ENCODE peak calls at places on chromosomes 7 and 10, in four cellular contexts. S is fibroblast of pulmonary artery, L is H9, N is astrocyte. J is an unnamed sample.

GRCh38 chr10:30219977-30220751 is 128.9 kb downstream of the MTPAP start:
- DNase-seq in S (peak), L (no peak), N (peak), J (no peak)

GRCh38 chr7:116172353-116172752 is 38.0 kb upstream of the TES start:
- DNase-seq in S (no peak), L (no peak), N (no peak), J (no peak)

GRCh38 chr7:84848219-84848973 is 338.5 kb downstream of the SEMA3D start:
- DNase-seq in S (peak), L (no peak), N (no peak), J (no peak)

GRCh38 chr10:58892039-58892665 is 284.3 kb upstream of the PHYHIPL start:
- DNase-seq in S (peak), L (no peak), N (peak), J (no peak)

GRCh38 chr7:151011097-151011409 is 13.2 kb downstream of the ATG9B start:
- DNase-seq in S (no peak), L (no peak), N (no peak), J (no peak)

GRCh38 chr7:64849250-64849923 is 53.7 kb upstream of the ZNF273 start:
- DNase-seq in S (no peak), L (no peak), N (peak), J (no peak)

GRCh38 chr7:93015193-93016084 is 102.3 kb downstream of the SAMD9 start:
- DNase-seq in S (peak), L (no peak), N (peak), J (no peak)

GRCh38 chr7:24713039-24713793 is 44.0 kb downstream of the GSDME start:
- DNase-seq in S (no peak), L (no peak), N (no peak), J (no peak)

GRCh38 chr7:23938937-23939552 is 229.0 kb downstream of the STK31 start:
- DNase-seq in S (peak), L (peak), N (peak), J (no peak)

GRCh38 chr10:114743552-114744231 is 77.9 kb upstream of the FHIP2A start:
- DNase-seq in S (no peak), L (no peak), N (no peak), J (no peak)

GRCh38 chr7:29123611-29124190 is 22.6 kb downstream of the CPVL start:
- DNase-seq in S (no peak), L (no peak), N (no peak), J (no peak)

GRCh38 chr7:107344799-107345198 is 125.1 kb upstream of the GPR22 start:
- DNase-seq in S (no peak), L (no peak), N (no peak), J (no peak)

GRCh38 chr10:118792501-118792900 is 37.7 kb upstream of the CACUL1 start:
- DNase-seq in S (peak), L (no peak), N (peak), J (peak)

GRCh38 chr10:120729508-120729907 is 121.7 kb upstream of the WDR11 start:
- DNase-seq in S (no peak), L (no peak), N (no peak), J (no peak)

GRCh38 chr10:16904619-16905018 is 87.4 kb upstream of the RSU1 start:
- DNase-seq in S (peak), L (no peak), N (peak), J (no peak)

GRCh38 chr7:126690848-126691751 is 561.6 kb downstream of the GRM8 start:
- DNase-seq in S (no peak), L (peak), N (no peak), J (peak)

GRCh38 chr7:100509213-100509612 is 25.5 kb downstream of the NYAP1 start:
- DNase-seq in S (peak), L (no peak), N (peak), J (no peak)

GRCh38 chr10:116521424-116522305 is 24.1 kb upstream of the PNLIP start:
- DNase-seq in S (peak), L (no peak), N (peak), J (no peak)

GRCh38 chr7:117014099-117014656 is 60.9 kb downstream of the ST7 start:
- DNase-seq in S (no peak), L (no peak), N (no peak), J (no peak)

GRCh38 chr10:103748020-103748419 is 107.4 kb downstream of the SH3PXD2A start:
- DNase-seq in S (no peak), L (no peak), N (no peak), J (peak)

GRCh38 chr10:80356563-80356999 is at the start of the genes DYDC1 and DYDC2:
- DNase-seq in S (peak), L (peak), N (peak), J (peak)

GRCh38 chr7:43431020-43431595 is 151.8 kb upstream of the STK17A start:
- DNase-seq in S (peak), L (no peak), N (peak), J (no peak)

GRCh38 chr10:17120711-17121110 is 8.9 kb downstream of the CUBN start:
- DNase-seq in S (no peak), L (no peak), N (no peak), J (no peak)

GRCh38 chr7:30422922-30423321 is 55.7 kb downstream of the NOD1 start:
- DNase-seq in S (peak), L (no peak), N (peak), J (no peak)

GRCh38 chr10:49374740-49375139 is 21.1 kb downstream of the DRGX start:
- DNase-seq in S (no peak), L (no peak), N (no peak), J (no peak)

GRCh38 chr7:44847509-44847919 is 373 bp downstream of the H2AZ2 start:
- DNase-seq in S (peak), L (no peak), N (peak), J (peak)

GRCh38 chr10:32622409-32622808 is 176.5 kb downstream of the CCDC7 start:
- DNase-seq in S (no peak), L (no peak), N (no peak), J (no peak)

GRCh38 chr10:13990918-13991317 is 339.8 kb downstream of the FRMD4A start:
- DNase-seq in S (peak), L (no peak), N (peak), J (peak)

GRCh38 chr7:45236666-45237065 is 79.1 kb downstream of the RAMP3 start:
- DNase-seq in S (peak), L (no peak), N (peak), J (no peak)

GRCh38 chr7:47354831-47355541 is 226.9 kb downstream of the TNS3 start:
- DNase-seq in S (no peak), L (no peak), N (no peak), J (peak)

GRCh38 chr7:7254908-7255307 is 72.6 kb downstream of the C1GALT1 start:
- DNase-seq in S (no peak), L (no peak), N (no peak), J (no peak)

GRCh38 chr7:12403287-12404181 is at the start of gene VWDE:
- DNase-seq in S (peak), L (peak), N (peak), J (peak)

DNA sequence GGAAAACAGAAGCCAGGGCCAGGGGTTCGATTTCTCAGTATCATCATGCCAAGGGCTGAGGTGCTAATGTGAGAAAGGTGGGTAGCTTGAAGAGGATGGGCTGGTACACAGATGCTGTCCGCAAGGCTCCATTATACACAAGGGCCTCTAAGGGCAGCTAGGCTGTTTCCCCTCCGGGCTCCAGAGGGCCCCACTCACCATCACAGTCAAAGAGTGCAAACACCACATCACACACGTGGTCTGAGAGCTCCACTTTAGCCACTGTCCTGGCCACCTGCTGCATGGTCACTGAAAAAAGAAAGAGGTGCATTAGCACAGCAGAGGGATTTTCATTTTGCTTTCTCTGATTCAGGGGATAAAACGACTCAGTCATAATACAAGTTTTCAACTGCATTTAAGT is 20.9 kb upstream of the DNAJB12 start:
- DNase-seq in S (peak), L (peak), N (no peak), J (no peak)
- TF ChIP-seq CTCF in S (peak), L (peak), N (no peak), J (no peak)

GRCh38 chr10:96830511-96831199 is 1.4 kb upstream of the LCOR start:
- DNase-seq in S (peak), L (peak), N (peak), J (peak)

GRCh38 chr10:96833220-96834001 is 1.3 kb downstream of the LCOR start:
- DNase-seq in S (peak), L (peak), N (peak), J (no peak)

GRCh38 chr10:96831200-96831866 is 765 bp upstream of the LCOR start:
- DNase-seq in S (no peak), L (no peak), N (no peak), J (no peak)

GRCh38 chr10:96832721-96833219 is 672 bp downstream of the LCOR start:
- DNase-seq in S (peak), L (peak), N (peak), J (peak)

DNA sequence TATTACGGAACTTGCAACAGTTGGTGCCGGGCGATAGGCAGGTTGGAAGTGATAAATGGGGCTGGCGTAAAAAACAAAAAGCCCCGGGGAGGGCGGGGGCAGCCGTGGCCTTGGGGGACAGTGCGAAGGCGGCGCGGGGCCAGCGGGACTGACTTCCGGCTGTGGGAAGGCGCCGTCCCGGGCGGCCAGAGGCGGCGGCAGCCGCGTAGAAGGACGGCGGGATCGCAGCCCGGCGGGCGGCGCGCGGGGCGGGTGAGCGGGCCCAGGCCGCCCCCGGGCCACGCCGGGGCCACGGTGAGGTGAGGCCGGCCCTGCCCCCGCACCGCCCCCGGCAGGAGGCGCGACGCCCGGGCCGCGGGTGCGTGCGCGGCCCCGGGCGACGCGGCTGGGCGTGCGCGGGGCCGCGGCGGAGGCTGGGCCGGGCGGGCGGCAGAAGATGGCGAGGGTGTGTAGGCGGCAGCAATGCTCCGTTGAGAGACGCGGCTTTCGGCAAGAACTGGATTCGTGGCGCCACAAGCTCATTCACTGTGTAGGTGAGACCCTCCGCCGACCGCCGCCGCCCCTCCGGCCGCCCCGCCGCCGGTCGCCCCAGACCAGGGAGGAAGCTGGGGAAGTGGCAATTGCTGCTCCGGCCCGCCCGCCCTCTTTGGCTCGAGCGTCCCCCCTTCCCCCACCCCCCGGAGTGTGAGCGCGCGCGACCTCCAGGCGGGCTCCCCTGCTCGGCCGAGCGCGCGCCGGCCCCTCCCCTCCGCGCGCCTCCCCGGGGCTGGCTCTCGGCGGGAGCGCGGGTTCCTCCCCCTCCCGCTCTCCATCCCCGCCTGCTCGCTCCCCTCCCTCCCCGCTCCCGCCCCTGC is at the start of gene LCOR:
- DNase-seq in S (peak), L (peak), N (peak), J (peak)
- TF ChIP-seq CTCF in S (no peak), L (no peak), N (no peak), J (no peak)

GRCh38 chr10:133260895-133261725 is 15.6 kb downstream of the ADAM8 start:
- DNase-seq in S (no peak), L (no peak), N (no peak), J (peak)

GRCh38 chr10:133264455-133264854 is 12.2 kb downstream of the ADAM8 start:
- DNase-seq in S (no peak), L (no peak), N (no peak), J (peak)

GRCh38 chr10:133263674-133264073 is 13.0 kb downstream of the ADAM8 start:
- DNase-seq in S (no peak), L (no peak), N (no peak), J (no peak)

GRCh38 chr10:133261726-133262325 is 14.8 kb downstream of the ADAM8 start:
- DNase-seq in S (peak), L (peak), N (peak), J (peak)

GRCh38 chr10:133262696-133263095 is 14.0 kb downstream of the ADAM8 start:
- DNase-seq in S (no peak), L (no peak), N (no peak), J (peak)
- TF ChIP-seq CTCF in S (no peak), L (no peak), N (no peak), J (no peak)

GRCh38 chr7:2863461-2864066 is 19.5 kb upstream of the GNA12 start:
- DNase-seq in S (peak), L (peak), N (peak), J (peak)
- TF ChIP-seq CTCF in S (no peak), L (no peak), N (no peak), J (no peak)

DNA sequence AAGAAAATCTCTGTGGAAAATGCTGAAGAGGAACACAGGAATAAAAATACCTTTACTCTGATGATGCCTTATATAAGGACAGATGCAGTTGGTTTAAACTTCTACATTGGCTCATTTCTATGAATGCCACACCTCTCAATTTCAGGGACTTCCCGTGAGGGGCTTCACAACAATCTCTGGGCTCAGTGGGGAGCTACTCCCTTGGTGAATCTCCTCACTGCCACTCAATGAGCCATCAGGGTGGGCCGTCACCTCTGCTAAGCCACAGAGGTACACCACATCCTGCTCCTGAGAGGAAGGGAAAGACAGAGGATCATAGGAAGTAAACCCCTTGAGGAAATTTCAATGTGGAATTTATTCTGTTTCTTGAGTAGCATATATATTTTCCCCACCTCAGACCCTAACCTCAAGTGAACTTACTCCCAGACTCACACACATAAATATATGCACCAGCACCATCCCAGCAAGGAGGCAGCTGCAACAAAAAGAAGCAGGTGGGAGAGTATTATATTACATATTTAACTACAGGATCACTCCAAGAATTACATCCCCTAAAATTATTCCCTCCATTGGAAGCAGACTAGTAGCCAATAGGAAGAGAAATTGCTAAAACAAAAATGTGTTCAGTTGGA is 63.3 kb upstream of the PRSS1 start:
- DNase-seq in S (no peak), L (no peak), N (no peak), J (no peak)
- TF ChIP-seq CTCF in S (no peak), L (no peak), N (no peak), J (no peak)

GRCh38 chr7:77826300-77826699 is 27.7 kb downstream of the PHTF2 start:
- DNase-seq in S (no peak), L (no peak), N (no peak), J (no peak)
- TF ChIP-seq CTCF in S (no peak), L (no peak), N (no peak), J (no peak)

DNA sequence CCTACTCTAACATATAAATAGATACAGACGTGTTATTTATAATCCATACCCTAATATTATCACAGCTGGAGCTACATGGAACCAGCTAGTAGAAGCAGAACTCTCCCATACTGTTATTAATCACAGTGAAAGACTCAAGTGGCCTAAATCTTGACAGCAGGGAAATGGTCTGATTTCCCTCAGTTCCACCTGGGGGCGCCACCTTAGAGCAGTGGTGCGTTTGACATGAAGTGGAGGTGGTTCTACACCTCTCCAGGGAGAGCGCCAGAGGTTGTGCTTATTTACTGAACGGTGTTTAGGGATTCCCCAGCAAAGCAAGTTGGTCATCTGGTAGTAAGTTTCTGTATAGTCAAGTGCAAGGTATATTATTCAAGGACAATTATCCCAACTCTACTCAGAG is 17.6 kb downstream of the DNTT start:
- DNase-seq in S (no peak), L (peak), N (no peak), J (no peak)
- TF ChIP-seq CTCF in S (no peak), L (peak), N (no peak), J (no peak)

GRCh38 chr10:27724287-27724686 is 21.3 kb downstream of the MKX start:
- DNase-seq in S (no peak), L (peak), N (no peak), J (no peak)
- TF ChIP-seq CTCF in S (no peak), L (peak), N (peak), J (no peak)